ENCODE peak calls at places on chromosomes 12 and 14, in four cellular contexts. P, N, K and W are unnamed samples.

GRCh38 chr14:22664261-22664660 is 20.1 kb upstream of the OR6J1 start:
- DNase-seq in N (no peak), P (no peak), K (peak), W (no peak)

GRCh38 chr12:89245090-89245489 is 107.2 kb downstream of the DUSP6 start:
- DNase-seq in P (no peak), N (no peak), K (no peak), W (no peak)

GRCh38 chr14:104226421-104227385 is 88.3 kb downstream of the KIF26A start:
- DNase-seq in N (no peak), K (no peak), P (no peak), W (no peak)

GRCh38 chr12:10252201-10252600 is 39.5 kb downstream of the GABARAPL1 start:
- DNase-seq in P (no peak), N (no peak), K (no peak), W (no peak)

GRCh38 chr14:103697601-103698379 is 17.5 kb downstream of the XRCC3 start:
- DNase-seq in N (no peak), P (no peak), K (no peak), W (no peak)

GRCh38 chr12:97003276-97003675 is 96.2 kb downstream of the NEDD1 start:
- DNase-seq in P (no peak), N (no peak), K (no peak), W (no peak)

GRCh38 chr12:122182887-122183587 is at the start of gene LRRC43:
- DNase-seq in N (no peak), K (no peak), P (no peak), W (no peak)

GRCh38 chr12:91381309-91381804 is 198.7 kb upstream of the DCN start:
- DNase-seq in K (no peak), P (no peak), N (no peak), W (peak)

GRCh38 chr12:130838284-130838950 is 633 bp downstream of the STX2 start:
- DNase-seq in N (peak), K (peak), P (peak), W (no peak)

GRCh38 chr12:49368240-49368600 is 958 bp downstream of the SPATS2 start:
- DNase-seq in K (no peak), P (no peak), N (no peak), W (no peak)

GRCh38 chr14:104579507-104579906 is at the start of gene C14orf180:
- DNase-seq in P (no peak), K (no peak), N (no peak), W (no peak)

GRCh38 chr12:89971880-89972279 is 263.2 kb upstream of the ATP2B1 start:
- DNase-seq in N (no peak), P (no peak), K (no peak), W (no peak)

GRCh38 chr14:100417466-100417865 is 94.3 kb downstream of the SLC25A47 start:
- DNase-seq in N (peak), P (peak), K (peak), W (no peak)

GRCh38 chr14:50762001-50762930 is 68.7 kb downstream of the NIN start:
- DNase-seq in K (no peak), N (no peak), P (no peak), W (no peak)

GRCh38 chr12:55058776-55059175 is 39.0 kb downstream of the NEUROD4 start:
- DNase-seq in K (no peak), N (no peak), P (no peak), W (no peak)

GRCh38 chr12:28555729-28556128 is 365.5 kb downstream of the CCDC91 start:
- DNase-seq in N (no peak), K (no peak), P (no peak), W (no peak)

GRCh38 chr12:16121953-16122352 is 155.5 kb downstream of the SLC15A5 start:
- DNase-seq in K (no peak), P (no peak), N (no peak), W (no peak)

GRCh38 chr14:67059576-67059975 is 129.7 kb upstream of the GARIN2 start:
- DNase-seq in K (no peak), N (no peak), P (no peak), W (no peak)

GRCh38 chr12:111405149-111405855 is 421 bp upstream of the SH2B3 start:
- DNase-seq in K (peak), P (peak), N (peak), W (peak)

GRCh38 chr12:53928054-53928879 is 10.4 kb upstream of the HOXC13 start:
- DNase-seq in K (no peak), P (no peak), N (no peak), W (no peak)

GRCh38 chr14:59283380-59283779 is 94.9 kb downstream of the DAAM1 start:
- DNase-seq in N (no peak), K (peak), P (no peak), W (no peak)

GRCh38 chr14:69985456-69985855 is 106.2 kb downstream of the SMOC1 start:
- DNase-seq in P (no peak), K (no peak), N (no peak), W (no peak)

GRCh38 chr14:56195727-56196126 is 77.5 kb downstream of the PELI2 start:
- DNase-seq in K (no peak), P (no peak), N (no peak), W (peak)

GRCh38 chr14:74647834-74648361 is 35.9 kb upstream of the LTBP2 start:
- DNase-seq in N (no peak), P (no peak), K (no peak), W (no peak)

GRCh38 chr14:54387328-54387727 is 9.5 kb upstream of the CDKN3 start:
- DNase-seq in K (peak), N (no peak), P (no peak), W (no peak)

GRCh38 chr14:73761621-73762355 is 47.6 kb upstream of the PNMA1 start:
- DNase-seq in N (no peak), P (no peak), K (no peak), W (no peak)

GRCh38 chr14:29016050-29016900 is 249.7 kb downstream of the FOXG1 start:
- DNase-seq in N (peak), K (peak), P (no peak), W (no peak)

GRCh38 chr12:91065377-91065776 is 7.6 kb upstream of the KERA start:
- DNase-seq in K (no peak), N (no peak), P (no peak), W (no peak)

GRCh38 chr12:106672308-106673085 is 89.7 kb downstream of the RFX4 start:
- DNase-seq in N (no peak), P (no peak), K (no peak), W (no peak)

GRCh38 chr14:90383731-90384542 is 12.9 kb upstream of the CALM1 start:
- DNase-seq in K (peak), P (no peak), N (peak), W (no peak)

GRCh38 chr14:92690171-92691011 is 58.0 kb downstream of the LGMN start:
- DNase-seq in K (peak), P (peak), N (no peak), W (no peak)

GRCh38 chr14:68792022-68792829 is 641 bp downstream of the ZFP36L1 start:
- DNase-seq in K (no peak), N (peak), P (no peak), W (no peak)

GRCh38 chr14:79136437-79137430 is 966.6 kb downstream of the NRXN3 start:
- DNase-seq in P (no peak), K (no peak), N (no peak), W (no peak)

GRCh38 chr12:120234643-120235368 is 30.7 kb downstream of the PXN start:
- DNase-seq in P (peak), N (peak), K (peak), W (no peak)
- TF ChIP-seq BHLHE40 in P (no peak), N (no peak), K (no peak), W (no peak)

GRCh38 chr14:24057867-24058259 is 6.1 kb downstream of the CARMIL3 start:
- DNase-seq in N (no peak), P (no peak), K (no peak), W (no peak)

GRCh38 chr14:24058951-24059475 is 7.2 kb downstream of the CARMIL3 start:
- DNase-seq in K (no peak), P (no peak), N (no peak), W (no peak)

GRCh38 chr14:24059841-24060388 is 8.1 kb downstream of the CARMIL3 start:
- DNase-seq in K (no peak), P (no peak), N (no peak), W (no peak)

GRCh38 chr14:24057271-24057670 is 5.5 kb downstream of the CARMIL3 start:
- DNase-seq in P (no peak), N (no peak), K (no peak), W (no peak)

DNA sequence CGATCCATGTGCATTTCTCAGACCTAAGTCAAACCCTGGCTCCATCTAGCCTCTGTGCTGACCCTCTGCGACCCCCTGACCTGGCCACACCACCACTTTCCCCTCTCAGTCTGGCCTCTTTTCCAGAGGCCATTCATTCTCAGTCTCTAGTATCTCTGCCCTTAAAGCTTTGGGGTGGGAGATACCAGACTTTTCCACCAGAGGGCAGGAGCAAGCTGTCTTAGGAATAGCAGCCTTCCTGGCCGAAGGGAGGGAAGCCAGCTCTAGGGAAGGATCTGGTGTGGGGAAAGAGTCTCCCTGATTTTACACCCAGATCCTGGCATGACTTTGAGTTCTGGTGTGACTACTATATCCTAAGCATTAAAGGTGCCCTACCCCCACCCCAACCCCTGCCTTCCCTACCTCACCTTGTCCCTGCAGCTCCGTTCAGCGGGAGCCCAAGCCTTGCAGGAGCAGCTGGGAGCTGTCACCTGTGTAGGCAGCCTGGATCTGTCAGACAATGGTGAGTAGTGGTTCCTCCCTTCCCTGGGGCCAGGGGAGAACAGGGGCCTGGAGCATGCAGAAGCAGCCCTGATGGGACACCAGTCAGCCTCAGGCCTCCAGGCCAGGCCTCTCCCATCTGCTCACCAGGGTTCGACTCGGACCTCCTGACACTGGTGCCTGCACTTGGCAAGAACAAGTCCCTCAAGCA is 6.6 kb downstream of the CARMIL3 start:
- DNase-seq in K (peak), P (peak), N (no peak), W (no peak)
- TF ChIP-seq REST in K (no peak), P (no peak), N (no peak), W (no peak)

GRCh38 chr14:77372304-77372841 is 4.5 kb downstream of the TMED8 start:
- DNase-seq in K (peak), P (no peak), N (no peak), W (peak)
- TF ChIP-seq BHLHE40 in K (no peak), P (no peak), N (no peak), W (no peak)

GRCh38 chr12:57846577-57847319 is at the start of gene CTDSP2:
- DNase-seq in P (peak), N (peak), K (peak), W (peak)

GRCh38 chr12:57845478-57846284 is 848 bp downstream of the CTDSP2 start:
- DNase-seq in N (peak), K (peak), P (peak), W (no peak)

GRCh38 chr12:57846285-57846576 is 298 bp downstream of the CTDSP2 start:
- DNase-seq in P (no peak), N (no peak), K (no peak), W (no peak)

GRCh38 chr12:57842342-57843294 is 3.9 kb downstream of the CTDSP2 start:
- DNase-seq in P (no peak), K (no peak), N (no peak), W (no peak)

GRCh38 chr12:57844725-57845477 is 1.6 kb downstream of the CTDSP2 start:
- DNase-seq in P (peak), K (peak), N (no peak), W (no peak)
- TF ChIP-seq REST in P (no peak), K (no peak), N (no peak), W (no peak)